ENCODE peak calls at places on chromosomes 6 and 20, in six cellular contexts. Q is stimulated activated CD4-positive, alpha-beta T cell treated with anti-CD3 and anti-CD28 coated beads, TNF-alpha, amount 100 ng/mL, for 24 hours; Y is kidney epithelial cell; S is astrocyte of the spinal cord; X is NCI-H2029; T is activated CD4-positive, alpha-beta memory T cell treated with anti-CD3 and anti-CD28 coated beads, Interleukin-2, amount 10 ng/mL, durations not matched to agents 7 days and 5 days. B is an unnamed sample.

GRCh38 chr20:10553326-10553984 is 118.3 kb downstream of the SLX4IP start:
- DNase-seq in Q (no peak), Y (peak), S (peak), X (peak), T (peak), B (peak)

GRCh38 chr6:74966712-74967111 is 239.1 kb downstream of the COL12A1 start:
- DNase-seq in Q (no peak), Y (no peak), S (no peak), X (no peak), T (no peak), B (no peak)

GRCh38 chr6:85464260-85464644 is 14.4 kb downstream of the NT5E start:
- DNase-seq in Q (no peak), Y (peak), S (peak), X (no peak), T (no peak), B (no peak)

GRCh38 chr6:235763-236360 is 56.4 kb upstream of the DUSP22 start:
- DNase-seq in Q (peak), Y (no peak), S (peak), X (peak), T (peak), B (peak)

GRCh38 chr6:15313367-15313766 is 67.5 kb downstream of the JARID2 start:
- DNase-seq in Q (no peak), Y (no peak), S (no peak), X (no peak), T (no peak), B (no peak)

GRCh38 chr6:124260337-124260736 is 456.7 kb downstream of the NKAIN2 start:
- DNase-seq in Q (no peak), Y (no peak), S (no peak), X (no peak), T (no peak), B (no peak)

GRCh38 chr6:41073203-41073967 is 611 bp downstream of the NFYA start:
- DNase-seq in Q (peak), Y (peak), S (peak), X (peak), T (peak), B (peak)

GRCh38 chr6:33975631-33976424 is 170.1 kb downstream of the GRM4 start:
- DNase-seq in Q (no peak), Y (no peak), S (no peak), X (no peak), T (no peak), B (no peak)

GRCh38 chr6:39882567-39882953 is 51.7 kb downstream of the MOCS1 start:
- DNase-seq in Q (no peak), Y (peak), S (peak), X (no peak), T (no peak), B (no peak)

GRCh38 chr6:53436904-53437303 is 88.2 kb upstream of the ELOVL5 start:
- DNase-seq in Q (no peak), Y (no peak), S (peak), X (no peak), T (no peak), B (no peak)

GRCh38 chr6:157937318-157937717 is 44.3 kb upstream of the SYNJ2 start:
- DNase-seq in Q (no peak), Y (no peak), S (no peak), X (no peak), T (no peak), B (no peak)

B was measured in activated naive CD4-positive, alpha-beta T cell treated with anti-CD3 and anti-CD28 coated beads, Interleukin-2, amount 10 ng/mL, durations not matched to agents 7 days and 5 days.